ENCODE peak calls at places on chromosomes 6 and 20, in six cellular contexts. U is OCI-LY7; Z is thyroid gland; F is iris pigment epithelial cell; K is stimulated activated CD4-positive, alpha-beta T cell treated with anti-CD3 and anti-CD28 coated beads, TNF-alpha, amount 100 ng/mL, for 1 hour; V is stimulated activated naive B cell treated with anti-CD40 and anti-IgM and Interleukin-4, amounts not matched to agents 10 μg/mL and 1 μg/mL and 100 μg/mL, for 72 hours. L is an unnamed sample.

GRCh38 chr20:17557675-17558006 is 12.2 kb upstream of the DSTN start:
- DNase-seq in K (no peak), U (no peak), V (no peak), F (peak), Z (peak), L (no peak)

GRCh38 chr6:19303381-19303780 is 533.8 kb upstream of the ID4 start:
- DNase-seq in Z (peak), U (no peak), F (peak), K (no peak), V (no peak), L (no peak)

GRCh38 chr6:157144861-157145260 is 178.5 kb downstream of the TMEM242 start:
- DNase-seq in K (no peak), U (no peak), F (peak), Z (no peak), V (no peak), L (no peak)

GRCh38 chr6:16754864-16755263 is 6.4 kb downstream of the ATXN1 start:
- DNase-seq in F (no peak), V (no peak), K (no peak), Z (no peak), U (no peak), L (no peak)

GRCh38 chr6:79597155-79597554 is 34.0 kb upstream of the SH3BGRL2 start:
- DNase-seq in Z (no peak), K (no peak), F (no peak), U (no peak), V (no peak), L (no peak)

GRCh38 chr6:134065706-134066105 is 13.3 kb upstream of the SLC2A12 start:
- DNase-seq in K (no peak), U (peak), V (no peak), F (peak), Z (no peak), L (no peak)

GRCh38 chr6:25641940-25642666 is 9.9 kb upstream of the SCGN start:
- DNase-seq in U (no peak), Z (no peak), V (no peak), F (no peak), K (no peak), L (no peak)

GRCh38 chr6:168417660-168418059 is 23.3 kb upstream of the SMOC2 start:
- DNase-seq in F (no peak), U (no peak), K (no peak), Z (peak), V (no peak), L (no peak)

GRCh38 chr20:51158226-51158625 is 135.3 kb upstream of the KCNG1 start:
- DNase-seq in Z (no peak), V (no peak), K (no peak), F (no peak), U (no peak), L (no peak)

GRCh38 chr6:37303891-37304503 is 46.1 kb upstream of the TMEM217 start:
- DNase-seq in U (peak), Z (peak), F (peak), K (no peak), V (no peak), L (no peak)

GRCh38 chr6:169539176-169539897 is 162.5 kb downstream of the WDR27 start:
- DNase-seq in K (no peak), F (peak), U (no peak), Z (no peak), V (no peak), L (no peak)

GRCh38 chr6:125670586-125670985 is 78.8 kb upstream of the HEY2 start:
- DNase-seq in Z (no peak), K (no peak), U (no peak), F (no peak), V (no peak), L (no peak)

GRCh38 chr6:163585932-163586437 is 171.5 kb downstream of the QKI start:
- DNase-seq in K (no peak), U (no peak), F (peak), V (no peak), Z (no peak), L (no peak)

GRCh38 chr6:168546730-168547129 is 105.7 kb downstream of the SMOC2 start:
- DNase-seq in V (no peak), Z (no peak), K (no peak), U (no peak), F (no peak), L (no peak)

GRCh38 chr6:163355471-163355991 is 59.0 kb upstream of the QKI start:
- DNase-seq in Z (peak), U (no peak), F (peak), K (no peak), V (no peak), L (no peak)

GRCh38 chr20:59948828-59949720 is 8.9 kb downstream of the FAM217B start:
- DNase-seq in V (no peak), U (peak), K (no peak), F (peak), Z (peak), L (no peak)

GRCh38 chr6:115972679-115973078 is 88.0 kb downstream of the FRK start:
- DNase-seq in V (no peak), U (no peak), K (no peak), F (no peak), Z (no peak), L (no peak)

GRCh38 chr6:15974817-15975216 is 154.1 kb upstream of the MYLIP start:
- DNase-seq in F (no peak), K (no peak), V (no peak), Z (no peak), U (no peak), L (no peak)

GRCh38 chr20:49276895-49277785 is 717 bp downstream of the ZNFX1 start:
- DNase-seq in Z (no peak), U (peak), V (peak), F (no peak), K (peak), L (peak)

GRCh38 chr6:73694711-73695411 is 1.1 kb upstream of the CD109 start:
- DNase-seq in U (no peak), V (peak), F (peak), K (no peak), Z (no peak), L (no peak)

GRCh38 chr6:150361876-150362275 is 6.9 kb upstream of the IYD start:
- DNase-seq in K (no peak), U (no peak), F (no peak), V (no peak), Z (no peak), L (no peak)